ENCODE peak calls at places on chromosomes 5 and 9, in six cellular contexts. B, N, W, C, M and A are unnamed samples.

GRCh38 chr5:69050214-69050613 is 43.6 kb upstream of the SLC30A5 start:
- DNase-seq in B (no peak), N (no peak), W (no peak), C (no peak), M (no peak), A (no peak)

GRCh38 chr5:126967808-126968466 is 62.4 kb downstream of the MARCHF3 start:
- DNase-seq in B (no peak), N (no peak), W (no peak), C (no peak), M (no peak), A (no peak)

GRCh38 chr9:1156794-1157193 is 106.6 kb downstream of the DMRT2 start:
- DNase-seq in B (no peak), N (no peak), W (no peak), C (no peak), M (no peak), A (no peak)

GRCh38 chr9:116267021-116267420 is 113.4 kb downstream of the PAPPA start:
- DNase-seq in B (no peak), N (no peak), W (no peak), C (no peak), M (no peak), A (no peak)

GRCh38 chr5:64497390-64497789 is 8.4 kb upstream of the RGS7BP start:
- DNase-seq in B (no peak), N (no peak), W (no peak), C (no peak), M (peak), A (no peak)

GRCh38 chr5:65390208-65390607 is 91.5 kb downstream of the ADAMTS6 start:
- DNase-seq in B (no peak), N (no peak), W (no peak), C (no peak), M (no peak), A (no peak)

GRCh38 chr9:83596899-83597504 is 25.9 kb upstream of the IDNK start:
- DNase-seq in B (peak), N (no peak), W (no peak), C (peak), M (peak), A (peak)

GRCh38 chr5:73652391-73652790 is 26.4 kb downstream of the ARHGEF28 start:
- DNase-seq in B (no peak), N (no peak), W (no peak), C (no peak), M (no peak), A (no peak)

GRCh38 chr9:121304707-121305106 is 36.7 kb downstream of the GSN start:
- DNase-seq in B (peak), N (no peak), W (peak), C (no peak), M (no peak), A (no peak)

GRCh38 chr5:153965102-153965645 is 73.5 kb downstream of the FAM114A2 start:
- DNase-seq in B (peak), N (no peak), W (no peak), C (peak), M (peak), A (peak)

GRCh38 chr5:10595305-10595677 is 31.4 kb downstream of the ANKRD33B start:
- DNase-seq in B (no peak), N (no peak), W (no peak), C (no peak), M (no peak), A (no peak)

GRCh38 chr5:107805819-107806218 is 135.1 kb upstream of the EFNA5 start:
- DNase-seq in B (peak), N (no peak), W (no peak), C (no peak), M (no peak), A (no peak)

GRCh38 chr5:61450170-61450815 is 118.2 kb downstream of the ZSWIM6 start:
- DNase-seq in B (no peak), N (no peak), W (no peak), C (no peak), M (peak), A (no peak)

GRCh38 chr9:73239868-73240267 is 88.2 kb downstream of the ANXA1 start:
- DNase-seq in B (no peak), N (no peak), W (no peak), C (no peak), M (no peak), A (no peak)

GRCh38 chr5:110716247-110717245 is 9.9 kb downstream of the TMEM232 start:
- DNase-seq in B (no peak), N (no peak), W (no peak), C (no peak), M (no peak), A (no peak)

GRCh38 chr5:65800775-65801174 is 78.8 kb downstream of the NLN start:
- DNase-seq in B (no peak), N (no peak), W (no peak), C (no peak), M (no peak), A (no peak)

GRCh38 chr5:35478856-35479682 is 138.6 kb upstream of the SPEF2 start:
- DNase-seq in B (no peak), N (no peak), W (no peak), C (peak), M (peak), A (no peak)